ENCODE peak calls at places on chromosomes 13 and 19, in six cellular contexts. One of them, this sample, is unnamed.

GRCh38 chr19:53809518-53810186 is 14.5 kb downstream of the NLRP12 start:
- DNase-seq in cardiac fibroblast: no peak
- DNase-seq in neural crest cell: no peak
- DNase-seq in AG10803: no peak
- DNase-seq in activated B cell treated with CpG ODN at 0.5 μM for 24 hours: no peak
- DNase-seq in upper lobe of left lung: no peak
- DNase-seq in this sample: no peak

GRCh38 chr13:113144255-113144629 is 14.2 kb upstream of the PROZ start:
- DNase-seq in cardiac fibroblast: no peak
- DNase-seq in neural crest cell: no peak
- DNase-seq in AG10803: no peak
- DNase-seq in activated B cell treated with CpG ODN at 0.5 μM for 24 hours: no peak
- DNase-seq in upper lobe of left lung: no peak
- DNase-seq in this sample: no peak

GRCh38 chr13:102212729-102213128 is 189.1 kb downstream of the FGF14 start:
- DNase-seq in cardiac fibroblast: no peak
- DNase-seq in neural crest cell: no peak
- DNase-seq in AG10803: no peak
- DNase-seq in activated B cell treated with CpG ODN at 0.5 μM for 24 hours: no peak
- DNase-seq in upper lobe of left lung: no peak
- DNase-seq in this sample: no peak

GRCh38 chr19:14979498-14980255 is at the start of gene SLC1A6:
- DNase-seq in cardiac fibroblast: no peak
- DNase-seq in neural crest cell: peak
- DNase-seq in AG10803: no peak
- DNase-seq in activated B cell treated with CpG ODN at 0.5 μM for 24 hours: no peak
- DNase-seq in upper lobe of left lung: no peak
- DNase-seq in this sample: no peak

GRCh38 chr13:41428155-41428554 is 29.2 kb upstream of the RGCC start:
- DNase-seq in cardiac fibroblast: no peak
- DNase-seq in neural crest cell: no peak
- DNase-seq in AG10803: no peak
- DNase-seq in activated B cell treated with CpG ODN at 0.5 μM for 24 hours: no peak
- DNase-seq in upper lobe of left lung: no peak
- DNase-seq in this sample: no peak

GRCh38 chr13:26502826-26503225 is 54.7 kb upstream of the WASF3 start:
- DNase-seq in cardiac fibroblast: peak
- DNase-seq in neural crest cell: no peak
- DNase-seq in AG10803: peak
- DNase-seq in activated B cell treated with CpG ODN at 0.5 μM for 24 hours: no peak
- DNase-seq in upper lobe of left lung: no peak
- DNase-seq in this sample: no peak

GRCh38 chr19:33458171-33458633 is 63.4 kb downstream of the PEPD start:
- DNase-seq in cardiac fibroblast: no peak
- DNase-seq in neural crest cell: no peak
- DNase-seq in AG10803: no peak
- DNase-seq in activated B cell treated with CpG ODN at 0.5 μM for 24 hours: no peak
- DNase-seq in upper lobe of left lung: peak
- DNase-seq in this sample: no peak

GRCh38 chr13:31001647-31002046 is 69.2 kb downstream of the TEX26 start:
- DNase-seq in cardiac fibroblast: no peak
- DNase-seq in neural crest cell: no peak
- DNase-seq in AG10803: no peak
- DNase-seq in activated B cell treated with CpG ODN at 0.5 μM for 24 hours: no peak
- DNase-seq in upper lobe of left lung: peak
- DNase-seq in this sample: no peak

GRCh38 chr13:82993417-82993816 is 888.9 kb downstream of the SLITRK1 start:
- DNase-seq in cardiac fibroblast: peak
- DNase-seq in neural crest cell: no peak
- DNase-seq in AG10803: no peak
- DNase-seq in activated B cell treated with CpG ODN at 0.5 μM for 24 hours: no peak
- DNase-seq in upper lobe of left lung: no peak
- DNase-seq in this sample: no peak

GRCh38 chr13:98307744-98308524 is 130.9 kb upstream of the RNF113B start:
- DNase-seq in cardiac fibroblast: peak
- DNase-seq in neural crest cell: no peak
- DNase-seq in AG10803: peak
- DNase-seq in activated B cell treated with CpG ODN at 0.5 μM for 24 hours: no peak
- DNase-seq in upper lobe of left lung: no peak
- DNase-seq in this sample: no peak

GRCh38 chr13:41029629-41030028 is 10.5 kb upstream of the ELF1 start:
- DNase-seq in cardiac fibroblast: no peak
- DNase-seq in neural crest cell: no peak
- DNase-seq in AG10803: no peak
- DNase-seq in activated B cell treated with CpG ODN at 0.5 μM for 24 hours: no peak
- DNase-seq in upper lobe of left lung: no peak
- DNase-seq in this sample: no peak

GRCh38 chr13:112859817-112860190 is 109.2 kb upstream of the MCF2L start:
- DNase-seq in cardiac fibroblast: peak
- DNase-seq in neural crest cell: no peak
- DNase-seq in AG10803: peak
- DNase-seq in activated B cell treated with CpG ODN at 0.5 μM for 24 hours: no peak
- DNase-seq in upper lobe of left lung: peak
- DNase-seq in this sample: no peak

GRCh38 chr19:5072115-5072514 is 103.2 kb downstream of the KDM4B start:
- DNase-seq in cardiac fibroblast: no peak
- DNase-seq in neural crest cell: no peak
- DNase-seq in AG10803: no peak
- DNase-seq in activated B cell treated with CpG ODN at 0.5 μM for 24 hours: no peak
- DNase-seq in upper lobe of left lung: no peak
- DNase-seq in this sample: no peak

GRCh38 chr19:13241321-13242104 is 91.3 kb downstream of the IER2 start:
- DNase-seq in cardiac fibroblast: no peak
- DNase-seq in neural crest cell: no peak
- DNase-seq in AG10803: no peak
- DNase-seq in activated B cell treated with CpG ODN at 0.5 μM for 24 hours: peak
- DNase-seq in upper lobe of left lung: no peak
- DNase-seq in this sample: no peak
- TF ChIP-seq CTCF in cardiac fibroblast: no peak
- TF ChIP-seq CTCF in neural crest cell: no peak
- TF ChIP-seq CTCF in AG10803: peak
- TF ChIP-seq CTCF in activated B cell treated with CpG ODN at 0.5 μM for 24 hours: no peak
- TF ChIP-seq CTCF in upper lobe of left lung: no peak
- TF ChIP-seq CTCF in this sample: no peak

GRCh38 chr13:49922301-49922700 is 13.8 kb downstream of the SPRYD7 start:
- DNase-seq in cardiac fibroblast: no peak
- DNase-seq in neural crest cell: no peak
- DNase-seq in AG10803: no peak
- DNase-seq in activated B cell treated with CpG ODN at 0.5 μM for 24 hours: no peak
- DNase-seq in upper lobe of left lung: no peak
- DNase-seq in this sample: no peak
- TF ChIP-seq CTCF in cardiac fibroblast: no peak
- TF ChIP-seq CTCF in neural crest cell: no peak
- TF ChIP-seq CTCF in AG10803: no peak
- TF ChIP-seq CTCF in activated B cell treated with CpG ODN at 0.5 μM for 24 hours: no peak
- TF ChIP-seq CTCF in upper lobe of left lung: no peak
- TF ChIP-seq CTCF in this sample: no peak

GRCh38 chr19:16969127-16969526 is 57.5 kb downstream of the CPAMD8 start:
- DNase-seq in cardiac fibroblast: peak
- DNase-seq in neural crest cell: no peak
- DNase-seq in AG10803: no peak
- DNase-seq in activated B cell treated with CpG ODN at 0.5 μM for 24 hours: no peak
- DNase-seq in upper lobe of left lung: peak
- DNase-seq in this sample: no peak
- TF ChIP-seq CTCF in cardiac fibroblast: peak
- TF ChIP-seq CTCF in neural crest cell: no peak
- TF ChIP-seq CTCF in AG10803: no peak
- TF ChIP-seq CTCF in activated B cell treated with CpG ODN at 0.5 μM for 24 hours: no peak
- TF ChIP-seq CTCF in upper lobe of left lung: peak
- TF ChIP-seq CTCF in this sample: no peak

GRCh38 chr13:110109910-110110309 is 197.0 kb downstream of the COL4A1 start:
- DNase-seq in cardiac fibroblast: peak
- DNase-seq in neural crest cell: no peak
- DNase-seq in AG10803: peak
- DNase-seq in activated B cell treated with CpG ODN at 0.5 μM for 24 hours: no peak
- DNase-seq in upper lobe of left lung: no peak
- DNase-seq in this sample: no peak

GRCh38 chr13:110108348-110109139 is 198.4 kb downstream of the COL4A1 start:
- DNase-seq in cardiac fibroblast: peak
- DNase-seq in neural crest cell: peak
- DNase-seq in AG10803: peak
- DNase-seq in activated B cell treated with CpG ODN at 0.5 μM for 24 hours: no peak
- DNase-seq in upper lobe of left lung: peak
- DNase-seq in this sample: no peak

GRCh38 chr13:110109140-110109783 is 197.7 kb downstream of the COL4A1 start:
- DNase-seq in cardiac fibroblast: peak
- DNase-seq in neural crest cell: no peak
- DNase-seq in AG10803: no peak
- DNase-seq in activated B cell treated with CpG ODN at 0.5 μM for 24 hours: no peak
- DNase-seq in upper lobe of left lung: no peak
- DNase-seq in this sample: no peak

GRCh38 chr13:110106726-110107125 is 200.2 kb downstream of the COL4A1 start:
- DNase-seq in cardiac fibroblast: no peak
- DNase-seq in neural crest cell: no peak
- DNase-seq in AG10803: peak
- DNase-seq in activated B cell treated with CpG ODN at 0.5 μM for 24 hours: no peak
- DNase-seq in upper lobe of left lung: no peak
- DNase-seq in this sample: no peak

DNA sequence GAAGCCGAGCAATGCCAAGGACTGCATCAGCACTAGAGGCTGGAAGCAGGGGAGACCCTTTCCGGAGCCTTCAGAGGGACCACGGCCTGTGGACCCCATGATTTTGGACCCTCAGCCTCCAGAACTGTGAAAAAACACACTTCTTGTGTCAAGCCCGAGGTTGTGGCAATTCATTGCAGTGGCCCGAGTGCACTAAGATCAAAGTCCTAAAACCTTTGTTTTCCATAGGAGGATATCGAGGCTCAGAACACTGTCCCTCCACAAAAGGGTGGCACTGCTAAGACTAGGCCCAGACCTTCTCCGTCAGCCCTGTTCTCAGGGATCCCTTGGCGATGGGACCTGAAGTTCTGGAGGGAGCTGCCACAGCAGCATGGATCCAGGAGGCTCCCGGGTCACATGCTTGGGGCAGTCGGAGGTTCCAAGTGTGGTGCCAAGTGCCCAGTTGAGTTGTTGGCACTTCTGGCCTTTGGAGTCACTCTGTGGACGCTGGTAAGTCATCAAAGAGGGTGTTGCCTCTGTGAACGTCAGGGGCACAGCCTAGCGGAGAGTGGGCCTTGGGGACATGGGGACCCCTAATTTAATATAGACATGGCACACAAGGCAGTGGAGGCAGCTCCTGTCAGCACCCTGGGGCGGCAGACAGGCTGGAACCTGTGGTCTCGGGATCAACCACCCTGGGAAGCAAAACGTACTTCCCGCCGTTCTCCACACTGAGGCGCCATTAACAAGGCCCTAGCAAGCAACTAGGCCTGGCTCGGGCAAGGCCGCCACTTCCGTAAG is 199.2 kb downstream of the COL4A1 start:
- DNase-seq in cardiac fibroblast: peak
- DNase-seq in neural crest cell: no peak
- DNase-seq in AG10803: no peak
- DNase-seq in activated B cell treated with CpG ODN at 0.5 μM for 24 hours: no peak
- DNase-seq in upper lobe of left lung: no peak
- DNase-seq in this sample: no peak
- TF ChIP-seq CTCF in cardiac fibroblast: peak
- TF ChIP-seq CTCF in neural crest cell: no peak
- TF ChIP-seq CTCF in AG10803: no peak
- TF ChIP-seq CTCF in activated B cell treated with CpG ODN at 0.5 μM for 24 hours: no peak
- TF ChIP-seq CTCF in upper lobe of left lung: peak
- TF ChIP-seq CTCF in this sample: no peak